ENCODE peak calls at places on chromosome 5, in ten cellular contexts. U is fibroblast of lung; K is stimulated activated CD8-positive, alpha-beta memory T cell treated with anti-CD3 and anti-CD28 coated beads, Interleukin-15, amount 100 ng/mL, for 4 hours; W is mucosa of gallbladder; P is B cell; A is activated CD4-positive, alpha-beta T cell treated with anti-CD3 and anti-CD28 coated beads for 48 hours; B is Right ventricle myocardium inferior; F is heart left ventricle; S is GM13976; J is body of pancreas. Y is an unnamed sample.
A peak's percentile ranks its signal among the peaks of the same experiment; 100 is the strongest.

GRCh38 chr5:142674438-142675210 is 11.3 kb downstream of the FGF1 start:
- DNase-seq in W (no peak), P (no peak), J (no peak), F (peak; percentile 63), K (no peak), B (peak; percentile 65), S (no peak), A (no peak), U (peak; percentile 91), Y (no peak)

GRCh38 chr5:95530441-95530840 is 24.3 kb downstream of the SKIC3 start:
- DNase-seq in A (no peak), S (no peak), U (peak; percentile 91), B (no peak), W (no peak), K (no peak), P (no peak), J (no peak), F (no peak), Y (no peak)

GRCh38 chr5:151591144-151591819 is at the start of gene FAT2:
- DNase-seq in U (no peak), S (no peak), K (no peak), J (no peak), B (no peak), P (no peak), W (no peak), A (no peak), F (no peak), Y (no peak)

GRCh38 chr5:159100022-159100927 is 559 bp upstream of the EBF1 start:
- DNase-seq in K (peak; percentile 57), U (peak; percentile 88), B (peak; percentile 95), W (peak; percentile 92), P (peak; percentile 89), J (peak; percentile 78), S (peak; percentile 89), A (peak; percentile 88), F (peak; percentile 93), Y (peak; percentile 57)

GRCh38 chr5:2442686-2443354 is 308.7 kb downstream of the IRX2 start:
- DNase-seq in F (no peak), B (no peak), J (no peak), U (no peak), W (no peak), S (no peak), K (no peak), P (no peak), A (no peak), Y (no peak)

GRCh38 chr5:10543585-10544040 is 20.3 kb upstream of the ANKRD33B start:
- DNase-seq in B (no peak), F (no peak), W (no peak), S (no peak), A (no peak), U (no peak), K (no peak), J (no peak), P (no peak), Y (no peak)

GRCh38 chr5:174533127-174533453 is 191.3 kb upstream of the MSX2 start:
- DNase-seq in B (no peak), A (no peak), K (no peak), S (no peak), J (no peak), U (no peak), W (no peak), F (no peak), P (no peak), Y (no peak)

GRCh38 chr5:173231996-173232498 is 3.0 kb downstream of the NKX2-5 start:
- DNase-seq in K (no peak), U (no peak), S (no peak), J (no peak), W (no peak), B (no peak), F (no peak), A (no peak), P (no peak), Y (no peak)

GRCh38 chr5:101009758-101010519 is 106.9 kb upstream of the ST8SIA4 start:
- DNase-seq in P (no peak), W (no peak), S (no peak), A (no peak), B (no peak), F (no peak), K (no peak), U (no peak), J (no peak), Y (no peak)

GRCh38 chr5:168401880-168402279 is 84.4 kb upstream of the RARS1 start:
- DNase-seq in S (no peak), U (no peak), F (no peak), W (no peak), B (no peak), P (no peak), J (peak; percentile 37), A (no peak), K (no peak), Y (no peak)

GRCh38 chr5:145946112-145946861 is 9.9 kb downstream of the SH3RF2 start:
- DNase-seq in S (no peak), J (no peak), A (peak; percentile 34), U (peak; percentile 98), K (no peak), W (no peak), B (no peak), P (no peak), F (no peak), Y (no peak)

GRCh38 chr5:87746891-87747366 is 334.2 kb upstream of the CCNH start:
- DNase-seq in K (no peak), B (no peak), J (no peak), A (no peak), U (peak; percentile 83), W (no peak), P (no peak), F (no peak), S (no peak), Y (no peak)